ENCODE peak calls at places on chromosomes 3 and 15, in four cellular contexts. K, Q, V and C are unnamed samples.
A peak's percentile ranks its signal among the peaks of the same experiment; 100 is the strongest.

GRCh38 chr3:137767146-137768020 is 3.3 kb downstream of the SOX14 start:
- DNase-seq in V (peak; percentile 78), Q (no peak), K (peak; percentile 93), C (peak; percentile 72)

GRCh38 chr3:171704002-171704401 is 106.3 kb downstream of the PLD1 start:
- DNase-seq in Q (peak; percentile 37), K (peak; percentile 62), V (no peak), C (peak; percentile 69)

GRCh38 chr3:44069276-44069675 is 172.4 kb upstream of the TOPAZ1 start:
- DNase-seq in Q (no peak), K (no peak), V (no peak), C (no peak)

GRCh38 chr3:33578325-33579180 is 138.3 kb upstream of the UBP1 start:
- DNase-seq in V (no peak), Q (peak; percentile 35), K (no peak), C (peak; percentile 33)

GRCh38 chr3:69731080-69731479 is 8.2 kb upstream of the MITF start:
- DNase-seq in K (no peak), Q (no peak), V (no peak), C (peak; percentile 60)

GRCh38 chr3:185724761-185725160 is 100.1 kb downstream of the IGF2BP2 start:
- DNase-seq in Q (peak; percentile 71), V (no peak), K (no peak), C (peak; percentile 81)

GRCh38 chr15:89442155-89442554 is 54.2 kb downstream of the RHCG start:
- DNase-seq in Q (no peak), V (no peak), K (no peak), C (no peak)

GRCh38 chr15:48046813-48047483 is 73.8 kb upstream of the SLC24A5 start:
- DNase-seq in Q (no peak), K (no peak), V (no peak), C (peak; percentile 86)

GRCh38 chr3:193560091-193560490 is 5.4 kb upstream of the ATP13A4 start:
- DNase-seq in K (no peak), V (no peak), Q (no peak), C (no peak)

GRCh38 chr3:155747867-155748266 is 3.0 kb upstream of the PLCH1 start:
- DNase-seq in V (no peak), Q (no peak), K (no peak), C (no peak)

GRCh38 chr3:75981401-75981800 is 196.1 kb upstream of the ZNF717 start:
- DNase-seq in V (no peak), K (no peak), Q (no peak), C (no peak)

GRCh38 chr15:26020871-26021270 is 157.7 kb upstream of the ATP10A start:
- DNase-seq in Q (no peak), V (no peak), K (no peak), C (no peak)

GRCh38 chr15:69595009-69595825 is 142.6 kb downstream of the RPLP1 start:
- DNase-seq in Q (no peak), V (no peak), K (peak; percentile 25), C (no peak)

GRCh38 chr3:184259878-184260570 is 1.3 kb downstream of the CAMK2N2 start:
- DNase-seq in K (no peak), Q (peak; percentile 17), V (no peak), C (peak; percentile 36)

GRCh38 chr15:40955930-40956542 is 2.8 kb downstream of the CHAC1 start:
- DNase-seq in Q (peak; percentile 29), K (no peak), V (no peak), C (no peak)

DNA sequence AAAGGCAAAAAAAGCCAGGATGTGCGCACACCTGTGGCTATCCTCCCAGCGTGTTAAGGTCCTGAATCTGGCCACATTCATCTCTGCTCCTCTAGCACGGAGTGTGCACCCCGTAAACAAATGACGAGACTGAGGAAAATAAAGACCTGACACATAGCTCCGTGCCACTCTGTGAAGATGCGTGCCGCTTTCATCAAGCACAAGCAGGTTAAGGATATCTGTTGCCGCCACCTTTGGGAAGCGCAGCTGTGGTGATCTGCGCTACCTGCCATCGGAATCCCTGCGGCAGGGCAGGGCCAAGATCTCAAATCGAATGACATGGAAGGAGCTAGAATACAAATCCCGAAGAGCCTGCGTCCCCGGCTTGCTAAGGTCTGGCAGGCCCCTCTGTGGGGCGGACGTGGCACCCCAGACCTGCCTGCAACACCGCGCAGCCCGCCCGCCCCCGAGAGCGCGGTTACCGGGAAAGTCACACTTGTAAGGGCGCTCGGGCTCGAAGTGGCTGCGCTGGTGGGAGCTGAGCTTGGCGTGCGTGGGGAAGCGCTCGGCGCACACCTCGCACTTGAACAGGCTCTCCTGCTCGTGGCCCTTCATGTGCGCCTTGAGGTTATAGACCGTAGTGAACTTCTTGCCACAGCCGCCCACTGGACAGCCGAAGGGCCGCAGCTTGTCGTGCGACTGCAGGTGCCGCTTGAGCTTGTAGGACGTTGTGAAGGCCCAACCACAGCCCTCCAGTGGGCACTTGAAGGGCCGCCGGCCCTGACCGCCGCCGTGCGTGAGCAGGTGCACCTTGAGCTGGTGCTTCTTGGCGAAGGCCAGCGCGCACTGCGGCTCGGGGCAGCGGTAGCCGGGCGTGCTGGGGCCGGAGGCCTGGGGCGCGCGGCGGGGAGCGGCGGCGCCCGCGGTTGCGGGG is 937 bp downstream of the ZXDC start:
- DNase-seq in V (no peak), Q (peak; percentile 35), K (no peak), C (peak; percentile 66)
- H3K23ac ChIP-seq in V (no peak overlapping the region), Q (peak overlapping the region; percentile 68), K (no peak overlapping the region), C (no peak overlapping the region)

GRCh38 chr3:72306800-72307341 is 521.9 kb upstream of the PROK2 start:
- DNase-seq in K (peak; percentile 67), V (peak; percentile 10), Q (peak; percentile 33), C (peak; percentile 85)
- H3K18ac ChIP-seq in K (no peak overlapping the region), V (no peak overlapping the region), Q (no peak overlapping the region), C (no peak overlapping the region)

GRCh38 chr15:80325206-80325605 is 73.2 kb upstream of the CTXND1 start:
- DNase-seq in K (no peak), Q (no peak), V (no peak), C (no peak)
- H3K56ac ChIP-seq in K (no peak overlapping the region), Q (no peak overlapping the region), V (no peak overlapping the region), C (no peak overlapping the region)

GRCh38 chr15:23438816-23439466 is 8.1 kb downstream of the GOLGA6L2 start:
- DNase-seq in K (no peak), Q (no peak), V (no peak), C (no peak)

GRCh38 chr15:23440596-23440995 is 6.4 kb downstream of the GOLGA6L2 start:
- DNase-seq in K (no peak), Q (no peak), V (no peak), C (no peak)

GRCh38 chr15:23441204-23441603 is 5.8 kb downstream of the GOLGA6L2 start:
- DNase-seq in V (no peak), K (no peak), Q (no peak), C (no peak)

GRCh38 chr15:23437673-23438072 is 9.4 kb downstream of the GOLGA6L2 start:
- DNase-seq in V (no peak), K (no peak), Q (no peak), C (no peak)

GRCh38 chr15:23439513-23439912 is 7.5 kb downstream of the GOLGA6L2 start:
- DNase-seq in V (no peak), K (no peak), Q (no peak), C (no peak)
- H3K23ac ChIP-seq in V (no peak overlapping the region), K (no peak overlapping the region), Q (no peak overlapping the region), C (no peak overlapping the region)

GRCh38 chr15:66072616-66073361 is 180.8 kb downstream of the MEGF11 start:
- DNase-seq in Q (no peak), V (no peak), K (peak; percentile 41), C (peak; percentile 29)
- H3K18ac ChIP-seq in Q (no peak overlapping the region), V (no peak overlapping the region), K (no peak overlapping the region), C (no peak overlapping the region)

GRCh38 chr3:114144909-114145688 is 33.8 kb downstream of the DRD3 start:
- DNase-seq in Q (peak; percentile 94), K (no peak), V (no peak), C (no peak)

GRCh38 chr3:114147281-114147680 is 31.6 kb downstream of the DRD3 start:
- DNase-seq in Q (no peak), V (no peak), K (peak; percentile 60), C (no peak)

DNA sequence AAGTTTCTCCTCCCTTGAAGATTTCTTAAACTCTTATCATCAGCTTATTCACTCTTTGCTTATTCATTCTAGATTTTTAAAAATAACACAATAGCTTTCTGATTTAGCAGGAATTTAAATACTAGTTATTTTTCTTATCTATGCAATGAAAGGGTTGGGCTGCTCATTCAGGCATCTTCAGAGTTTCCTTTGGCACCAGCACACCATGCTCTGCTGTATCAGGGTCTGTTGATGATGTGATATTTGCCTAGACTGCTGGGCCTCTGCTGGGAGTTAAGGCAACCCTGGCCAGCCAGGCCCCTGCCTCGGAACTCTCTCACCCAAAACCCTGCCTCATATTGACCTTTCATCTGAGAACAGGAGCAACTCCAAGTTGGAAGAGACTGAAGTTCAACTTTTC is 35.0 kb downstream of the DRD3 start:
- DNase-seq in Q (no peak), K (no peak), V (no peak), C (no peak)
- H3K56ac ChIP-seq in Q (no peak overlapping the region), K (no peak overlapping the region), V (no peak overlapping the region), C (no peak overlapping the region)

GRCh38 chr3:158105710-158106438 is at the start of gene SHOX2:
- DNase-seq in V (no peak), K (peak; percentile 69), Q (peak; percentile 46), C (peak; percentile 70)
- H3K23ac ChIP-seq in V (no peak within 1 kb of the TSS), K (no peak within 1 kb of the TSS), Q (peak within 1 kb of the TSS; percentile 50), C (no peak within 1 kb of the TSS)